ENCODE peak calls at places on chromosomes 5 and 9, in ten cellular contexts. B, Z, U, V, Y, N, E, A, P and S are unnamed samples. For H3K27me3, the result is how much of the 10 kb centered on the place peaks cover.

GRCh38 chr5:135344351-135344750 is 54.7 kb downstream of the MACROH2A1 start:
- DNase-seq in B (peak), Z (peak), U (no peak), V (no peak), Y (no peak), N (no peak), E (peak), A (no peak), P (no peak), S (no peak)

GRCh38 chr5:133382661-133383579 is 229.4 kb downstream of the FSTL4 start:
- DNase-seq in B (no peak), Z (no peak), U (no peak), V (no peak), Y (no peak), N (no peak), E (no peak), A (no peak), P (no peak), S (no peak)

GRCh38 chr5:170109059-170110031 is 3.6 kb downstream of the FOXI1 start:
- DNase-seq in B (no peak), Z (no peak), U (no peak), V (no peak), Y (no peak), N (no peak), E (no peak), A (peak), P (no peak), S (no peak)

GRCh38 chr9:108182950-108183381 is 672.8 kb downstream of the ACTL7B start:
- DNase-seq in B (peak), Z (peak), U (no peak), V (no peak), Y (no peak), N (no peak), E (peak), A (peak), P (no peak), S (no peak)

GRCh38 chr5:138840100-138840499 is 35.0 kb downstream of the LRRTM2 start:
- DNase-seq in B (no peak), Z (no peak), U (no peak), V (no peak), Y (no peak), N (no peak), E (no peak), A (no peak), P (no peak), S (no peak)

GRCh38 chr5:159956074-159956473 is 39.8 kb downstream of the ADRA1B start:
- DNase-seq in B (no peak), Z (peak), U (no peak), V (no peak), Y (no peak), N (no peak), E (no peak), A (no peak), P (no peak), S (peak)

GRCh38 chr5:31898246-31898645 is 259.3 kb downstream of the PDZD2 start:
- DNase-seq in B (no peak), Z (no peak), U (no peak), V (no peak), Y (no peak), N (no peak), E (no peak), A (no peak), P (no peak), S (no peak)

GRCh38 chr9:6215562-6215961 is at the start of gene IL33:
- DNase-seq in B (peak), Z (peak), U (no peak), V (peak), Y (no peak), N (no peak), E (no peak), A (peak), P (no peak), S (no peak)

GRCh38 chr5:127858116-127858784 is 155.1 kb downstream of the CCDC192 start:
- DNase-seq in B (peak), Z (no peak), U (no peak), V (no peak), Y (no peak), N (no peak), E (peak), A (no peak), P (no peak), S (no peak)

GRCh38 chr5:180353226-180353962 is at the start of gene GFPT2:
- DNase-seq in B (peak), Z (peak), U (peak), V (peak), Y (peak), N (peak), E (peak), A (peak), P (peak), S (peak)

GRCh38 chr5:16521561-16522090 is 56.0 kb upstream of the ZNF622 start:
- DNase-seq in B (no peak), Z (no peak), U (no peak), V (no peak), Y (no peak), N (no peak), E (no peak), A (no peak), P (no peak), S (no peak)

GRCh38 chr5:170313344-170313743 is 15.8 kb upstream of the LCP2 start:
- DNase-seq in B (no peak), Z (no peak), U (no peak), V (no peak), Y (no peak), N (no peak), E (no peak), A (no peak), P (no peak), S (no peak)

GRCh38 chr9:96859461-96860198 is 5.3 kb upstream of the ZNF782 start:
- DNase-seq in B (peak), Z (peak), U (no peak), V (peak), Y (no peak), N (no peak), E (peak), A (no peak), P (no peak), S (peak)

GRCh38 chr5:149824115-149824514 is 94.0 kb downstream of the PPARGC1B start:
- DNase-seq in B (no peak), Z (no peak), U (no peak), V (no peak), Y (no peak), N (no peak), E (no peak), A (no peak), P (no peak), S (no peak)

GRCh38 chr5:61295365-61295764 is 36.7 kb upstream of the ZSWIM6 start:
- DNase-seq in B (no peak), Z (no peak), U (no peak), V (no peak), Y (no peak), N (no peak), E (no peak), A (no peak), P (no peak), S (no peak)

GRCh38 chr5:57176350-57176857 is 2.5 kb downstream of the GPBP1 start:
- DNase-seq in B (peak), Z (peak), U (no peak), V (no peak), Y (no peak), N (no peak), E (peak), A (no peak), P (no peak), S (no peak)

GRCh38 chr5:115435065-115435775 is 109.4 kb downstream of the FEM1C start:
- DNase-seq in B (no peak), Z (no peak), U (no peak), V (no peak), Y (no peak), N (no peak), E (no peak), A (no peak), P (no peak), S (no peak)

GRCh38 chr5:108788142-108788541 is 40.4 kb downstream of the FER start:
- DNase-seq in B (no peak), Z (peak), U (no peak), V (no peak), Y (peak), N (no peak), E (no peak), A (no peak), P (peak), S (no peak)

GRCh38 chr5:100900796-100901731 is 2.0 kb downstream of the ST8SIA4 start:
- DNase-seq in B (peak), Z (peak), U (peak), V (peak), Y (peak), N (peak), E (peak), A (peak), P (peak), S (no peak)

GRCh38 chr5:72937517-72938061 is 18.3 kb upstream of the FCHO2 start:
- DNase-seq in B (no peak), Z (no peak), U (no peak), V (no peak), Y (no peak), N (no peak), E (no peak), A (no peak), P (no peak), S (no peak)

GRCh38 chr5:36242534-36243144 is 914 bp upstream of the NADK2 start:
- DNase-seq in B (no peak), Z (no peak), U (no peak), V (no peak), Y (no peak), N (peak), E (no peak), A (no peak), P (peak), S (no peak)

GRCh38 chr9:103245369-103245768 is 250.2 kb downstream of the CYLC2 start:
- DNase-seq in B (no peak), Z (no peak), U (no peak), V (no peak), Y (no peak), N (no peak), E (no peak), A (no peak), P (no peak), S (no peak)

GRCh38 chr5:82796643-82797416 is 280.4 kb downstream of the TMEM167A start:
- DNase-seq in B (no peak), Z (no peak), U (no peak), V (no peak), Y (no peak), N (no peak), E (no peak), A (no peak), P (no peak), S (no peak)

GRCh38 chr5:123094919-123095693 is 6.1 kb downstream of the PRDM6 start:
- DNase-seq in B (no peak), Z (no peak), U (no peak), V (no peak), Y (no peak), N (no peak), E (no peak), A (no peak), P (peak), S (no peak)

GRCh38 chr5:132760601-132761317 is 13.5 kb downstream of the CCNI2 start:
- DNase-seq in B (no peak), Z (no peak), U (no peak), V (no peak), Y (no peak), N (no peak), E (no peak), A (peak), P (no peak), S (no peak)

GRCh38 chr5:73899055-73899454 is 273.1 kb downstream of the ARHGEF28 start:
- DNase-seq in B (no peak), Z (no peak), U (no peak), V (no peak), Y (no peak), N (no peak), E (no peak), A (no peak), P (no peak), S (no peak)

GRCh38 chr9:93011114-93011513 is 47.4 kb upstream of the SUSD3 start:
- DNase-seq in B (no peak), Z (no peak), U (no peak), V (no peak), Y (peak), N (no peak), E (no peak), A (no peak), P (peak), S (peak)

GRCh38 chr5:16418471-16418922 is 47.1 kb downstream of the ZNF622 start:
- DNase-seq in B (no peak), Z (no peak), U (no peak), V (no peak), Y (no peak), N (no peak), E (no peak), A (no peak), P (no peak), S (no peak)

GRCh38 chr9:86351897-86352296 is 2.3 kb downstream of the TUT7 start:
- DNase-seq in B (no peak), Z (no peak), U (no peak), V (no peak), Y (no peak), N (no peak), E (no peak), A (no peak), P (no peak), S (no peak)

GRCh38 chr5:11130111-11130510 is 369.1 kb upstream of the DAP start:
- DNase-seq in B (no peak), Z (no peak), U (no peak), V (no peak), Y (no peak), N (no peak), E (no peak), A (no peak), P (no peak), S (no peak)

GRCh38 chr5:166772770-166773169 is 1518.7 kb upstream of the WWC1 start:
- DNase-seq in B (peak), Z (peak), U (no peak), V (no peak), Y (no peak), N (no peak), E (peak), A (no peak), P (no peak), S (no peak)

GRCh38 chr5:37533851-37534250 is 154.7 kb downstream of the WDR70 start:
- DNase-seq in B (peak), Z (peak), U (no peak), V (no peak), Y (no peak), N (no peak), E (peak), A (no peak), P (no peak), S (no peak)

GRCh38 chr9:69582544-69583297 is 89.5 kb downstream of the APBA1 start:
- DNase-seq in B (no peak), Z (no peak), U (no peak), V (peak), Y (no peak), N (no peak), E (no peak), A (no peak), P (no peak), S (no peak)

GRCh38 chr5:177446184-177447065 is at the start of gene PRR7:
- DNase-seq in B (peak), Z (peak), U (peak), V (peak), Y (peak), N (peak), E (peak), A (no peak), P (peak), S (peak)

GRCh38 chr5:177447611-177448243 is 1.1 kb downstream of the PRR7 start:
- DNase-seq in B (peak), Z (peak), U (peak), V (no peak), Y (no peak), N (peak), E (peak), A (no peak), P (peak), S (peak)

GRCh38 chr5:177449140-177450061 is 2.8 kb downstream of the PRR7 start:
- DNase-seq in B (no peak), Z (no peak), U (no peak), V (no peak), Y (no peak), N (no peak), E (no peak), A (no peak), P (no peak), S (no peak)

GRCh38 chr5:177447066-177447610 is 524 bp downstream of the PRR7 start:
- DNase-seq in B (peak), Z (peak), U (peak), V (peak), Y (peak), N (peak), E (no peak), A (no peak), P (no peak), S (no peak)

DNA sequence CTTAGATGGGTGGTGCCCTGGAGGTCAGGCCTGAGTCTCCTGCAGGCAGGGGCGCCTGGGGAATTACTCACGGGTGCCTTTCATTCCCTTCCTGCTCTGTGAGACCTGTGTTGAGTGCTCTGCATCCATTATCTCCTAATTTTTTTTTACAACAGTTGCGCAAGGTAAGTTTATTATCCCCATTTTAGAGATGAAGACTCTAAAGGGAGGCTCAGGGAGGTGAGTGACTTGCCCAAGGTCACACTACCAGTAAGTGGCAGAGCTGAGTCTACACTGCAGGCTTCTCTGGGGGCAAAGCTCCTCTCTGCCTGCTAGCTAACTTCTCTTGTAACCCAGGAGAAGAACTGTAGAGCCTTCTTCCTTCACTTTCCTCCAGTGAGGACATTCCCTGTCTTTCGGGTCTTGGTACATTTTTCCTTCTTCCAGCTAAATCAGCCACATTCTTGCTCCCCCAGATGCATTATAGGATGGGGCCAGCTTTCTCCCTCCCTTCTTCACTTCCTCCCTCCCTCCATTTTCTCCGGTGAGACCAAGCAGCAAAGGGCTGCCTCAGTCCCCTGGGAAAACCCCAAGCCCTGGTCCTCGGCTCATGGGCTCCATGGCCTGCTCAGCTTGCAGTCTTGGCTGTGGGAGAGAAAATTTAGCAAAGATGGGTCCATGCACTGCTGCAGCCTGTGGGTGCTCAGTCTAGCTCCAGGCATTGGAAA is 1.8 kb downstream of the PRR7 start:
- DNase-seq in B (no peak), Z (no peak), U (no peak), V (no peak), Y (no peak), N (no peak), E (no peak), A (no peak), P (no peak), S (no peak)
- H3K4me3 ChIP-seq in B (no peak), Z (peak), U (no peak), V (no peak), Y (no peak), N (no peak), E (peak), A (no peak), P (no peak), S (no peak)

DNA sequence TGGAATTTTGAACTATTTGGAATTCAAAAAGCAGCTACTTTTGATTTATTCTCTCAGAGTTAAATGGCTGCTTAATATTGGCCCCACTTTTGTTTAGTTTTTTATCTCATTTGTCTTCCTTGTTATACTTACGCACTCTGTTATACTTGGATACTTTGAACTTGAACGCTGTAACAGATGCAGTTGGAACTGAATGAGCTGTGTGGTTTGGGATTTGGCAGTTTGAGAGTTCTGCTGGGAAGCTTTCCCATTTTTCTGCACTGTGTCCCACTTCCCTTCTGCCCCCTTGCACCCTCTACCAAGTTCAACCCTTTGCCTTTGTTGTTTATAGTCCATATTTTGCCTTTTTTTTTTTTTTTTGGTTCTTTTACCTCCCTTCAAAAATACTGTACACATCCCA is 3.8 kb downstream of the RHOBTB3 start:
- DNase-seq in B (peak), Z (peak), U (no peak), V (no peak), Y (no peak), N (no peak), E (peak), A (no peak), P (no peak), S (no peak)
- H3K27me3 ChIP-seq in B (under half), Z (under half), U (under half), V (under half), Y (under half), N (under half), E (under half), A (under half), P (under half), S (under half)

GRCh38 chr9:2181794-2182193 is 166.6 kb downstream of the SMARCA2 start:
- DNase-seq in B (no peak), Z (peak), U (peak), V (peak), Y (no peak), N (no peak), E (no peak), A (no peak), P (no peak), S (peak)

GRCh38 chr9:2180704-2181103 is 165.6 kb downstream of the SMARCA2 start:
- DNase-seq in B (peak), Z (peak), U (no peak), V (no peak), Y (no peak), N (no peak), E (peak), A (no peak), P (no peak), S (no peak)

GRCh38 chr9:2179557-2179956 is 164.4 kb downstream of the SMARCA2 start:
- DNase-seq in B (no peak), Z (no peak), U (no peak), V (peak), Y (no peak), N (no peak), E (no peak), A (no peak), P (no peak), S (no peak)

GRCh38 chr9:2178034-2178734 is 163.0 kb downstream of the SMARCA2 start:
- DNase-seq in B (no peak), Z (no peak), U (no peak), V (no peak), Y (no peak), N (no peak), E (no peak), A (no peak), P (no peak), S (no peak)

GRCh38 chr9:2180171-2180570 is 165.0 kb downstream of the SMARCA2 start:
- DNase-seq in B (no peak), Z (peak), U (no peak), V (peak), Y (no peak), N (no peak), E (no peak), A (no peak), P (no peak), S (no peak)
- H3K27ac ChIP-seq in B (no peak), Z (no peak), U (no peak), V (no peak), Y (no peak), N (no peak), E (no peak), A (no peak), P (no peak), S (no peak)

DNA sequence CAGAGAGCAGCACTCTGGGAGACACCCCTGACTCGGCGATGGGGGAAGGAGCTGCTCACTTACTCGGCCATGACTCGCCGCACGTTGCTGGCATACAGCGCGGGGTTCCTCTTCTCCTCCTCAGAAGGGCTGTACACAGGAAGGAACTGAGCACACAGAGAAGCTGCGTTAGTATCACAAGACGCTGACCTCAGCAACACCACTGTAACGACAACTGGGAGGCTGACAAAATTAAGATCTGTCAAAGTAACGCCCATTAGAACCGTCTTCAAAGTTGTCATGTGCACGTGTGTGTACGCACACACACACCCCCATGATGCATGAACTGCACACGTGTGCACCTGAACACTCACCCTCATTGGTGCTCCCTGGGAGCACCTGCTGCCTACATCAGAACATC is 32.1 kb upstream of the SLC6A3 start:
- DNase-seq in B (no peak), Z (no peak), U (no peak), V (no peak), Y (peak), N (peak), E (no peak), A (peak), P (peak), S (no peak)
- H3K4me3 ChIP-seq in B (no peak), Z (no peak), U (no peak), V (no peak), Y (no peak), N (no peak), E (no peak), A (no peak), P (no peak), S (no peak)